ENCODE peak calls at places on chromosomes 12 and 14, in five cellular contexts. One of them, this sample, is unnamed.

GRCh38 chr12:101792046-101792931 is 38.5 kb downstream of the GNPTAB start:
- DNase-seq in tibial nerve: no peak
- DNase-seq in fibroblast of lung: no peak
- DNase-seq in DND-41: no peak
- DNase-seq in esophagus muscularis mucosa: no peak
- DNase-seq in this sample: no peak

GRCh38 chr12:100083308-100083707 is 59.4 kb downstream of the BLTP3B start:
- DNase-seq in DND-41: no peak
- DNase-seq in fibroblast of lung: no peak
- DNase-seq in esophagus muscularis mucosa: no peak
- DNase-seq in tibial nerve: no peak
- DNase-seq in this sample: no peak

GRCh38 chr14:85038526-85038925 is 491.4 kb upstream of the FLRT2 start:
- DNase-seq in fibroblast of lung: no peak
- DNase-seq in tibial nerve: no peak
- DNase-seq in DND-41: no peak
- DNase-seq in esophagus muscularis mucosa: no peak
- DNase-seq in this sample: no peak

GRCh38 chr14:104568620-104569019 is 10.9 kb upstream of the C14orf180 start:
- DNase-seq in fibroblast of lung: no peak
- DNase-seq in tibial nerve: no peak
- DNase-seq in DND-41: no peak
- DNase-seq in esophagus muscularis mucosa: no peak
- DNase-seq in this sample: no peak

GRCh38 chr12:98780261-98780660 is 135.2 kb downstream of the APAF1 start:
- DNase-seq in fibroblast of lung: peak; percentile 56
- DNase-seq in esophagus muscularis mucosa: no peak
- DNase-seq in DND-41: no peak
- DNase-seq in tibial nerve: no peak
- DNase-seq in this sample: no peak

GRCh38 chr12:122423258-122424165 is 1.0 kb upstream of the CLIP1 start:
- DNase-seq in DND-41: no peak
- DNase-seq in tibial nerve: no peak
- DNase-seq in esophagus muscularis mucosa: peak; percentile 92
- DNase-seq in fibroblast of lung: peak; percentile 67
- DNase-seq in this sample: no peak

GRCh38 chr14:58332514-58332913 is 34.2 kb downstream of the ARID4A start:
- DNase-seq in esophagus muscularis mucosa: no peak
- DNase-seq in tibial nerve: no peak
- DNase-seq in fibroblast of lung: no peak
- DNase-seq in DND-41: no peak
- DNase-seq in this sample: no peak

GRCh38 chr14:102571043-102571442 is 21.4 kb upstream of the RCOR1 start:
- DNase-seq in DND-41: no peak
- DNase-seq in esophagus muscularis mucosa: no peak
- DNase-seq in tibial nerve: no peak
- DNase-seq in fibroblast of lung: no peak
- DNase-seq in this sample: no peak

GRCh38 chr12:3559601-3560294 is 68.7 kb downstream of the PRMT8 start:
- DNase-seq in DND-41: no peak
- DNase-seq in fibroblast of lung: no peak
- DNase-seq in tibial nerve: no peak
- DNase-seq in esophagus muscularis mucosa: no peak
- DNase-seq in this sample: no peak

GRCh38 chr12:96368233-96368632 is 32.0 kb downstream of the CDK17 start:
- DNase-seq in DND-41: no peak
- DNase-seq in esophagus muscularis mucosa: no peak
- DNase-seq in tibial nerve: no peak
- DNase-seq in fibroblast of lung: peak; percentile 24
- DNase-seq in this sample: no peak

GRCh38 chr12:100555722-100556121 is 17.8 kb upstream of the GAS2L3 start:
- DNase-seq in fibroblast of lung: no peak
- DNase-seq in tibial nerve: no peak
- DNase-seq in esophagus muscularis mucosa: no peak
- DNase-seq in DND-41: no peak
- DNase-seq in this sample: no peak

GRCh38 chr14:97408937-97409860 is 612.0 kb downstream of the VRK1 start:
- DNase-seq in esophagus muscularis mucosa: no peak
- DNase-seq in fibroblast of lung: no peak
- DNase-seq in DND-41: peak; percentile 52
- DNase-seq in tibial nerve: no peak
- DNase-seq in this sample: peak; percentile 53

GRCh38 chr14:75009176-75009575 is 6.5 kb downstream of the EIF2B2 start:
- DNase-seq in fibroblast of lung: no peak
- DNase-seq in DND-41: no peak
- DNase-seq in esophagus muscularis mucosa: no peak
- DNase-seq in tibial nerve: no peak
- DNase-seq in this sample: no peak

GRCh38 chr12:15428632-15429031 is 106.3 kb downstream of the PTPRO start:
- DNase-seq in fibroblast of lung: peak; percentile 3
- DNase-seq in esophagus muscularis mucosa: no peak
- DNase-seq in DND-41: no peak
- DNase-seq in tibial nerve: no peak
- DNase-seq in this sample: no peak

GRCh38 chr12:20183563-20183962 is 184.8 kb upstream of the PDE3A start:
- DNase-seq in tibial nerve: no peak
- DNase-seq in esophagus muscularis mucosa: no peak
- DNase-seq in fibroblast of lung: peak; percentile 67
- DNase-seq in DND-41: no peak
- DNase-seq in this sample: no peak

GRCh38 chr12:114687802-114688201 is 3.8 kb upstream of the TBX3 start:
- DNase-seq in fibroblast of lung: no peak
- DNase-seq in DND-41: no peak
- DNase-seq in tibial nerve: no peak
- DNase-seq in esophagus muscularis mucosa: no peak
- DNase-seq in this sample: no peak

GRCh38 chr14:104863131-104863862 is 1.8 kb upstream of the CEP170B start:
- DNase-seq in tibial nerve: no peak
- DNase-seq in fibroblast of lung: no peak
- DNase-seq in esophagus muscularis mucosa: no peak
- DNase-seq in DND-41: no peak
- DNase-seq in this sample: no peak

GRCh38 chr12:50581226-50582184 is 76.7 kb downstream of the DIP2B start:
- DNase-seq in fibroblast of lung: peak; percentile 98
- DNase-seq in DND-41: no peak
- DNase-seq in esophagus muscularis mucosa: no peak
- DNase-seq in tibial nerve: no peak
- DNase-seq in this sample: no peak

GRCh38 chr14:104593241-104593701 is 11.3 kb downstream of the TMEM179 start:
- DNase-seq in esophagus muscularis mucosa: no peak
- DNase-seq in DND-41: no peak
- DNase-seq in fibroblast of lung: no peak
- DNase-seq in tibial nerve: no peak
- DNase-seq in this sample: no peak

GRCh38 chr14:100834441-100835277 is 8.7 kb downstream of the MEG3 start:
- DNase-seq in esophagus muscularis mucosa: no peak
- DNase-seq in DND-41: no peak
- DNase-seq in fibroblast of lung: no peak
- DNase-seq in tibial nerve: no peak
- DNase-seq in this sample: no peak

GRCh38 chr12:88063375-88063774 is 34.2 kb upstream of the C12orf50 start:
- DNase-seq in fibroblast of lung: peak; percentile 31
- DNase-seq in tibial nerve: no peak
- DNase-seq in DND-41: no peak
- DNase-seq in esophagus muscularis mucosa: no peak
- DNase-seq in this sample: peak; percentile 24

GRCh38 chr14:69034612-69035262 is 55.6 kb upstream of the ACTN1 start:
- DNase-seq in fibroblast of lung: peak; percentile 76
- DNase-seq in tibial nerve: no peak
- DNase-seq in DND-41: no peak
- DNase-seq in esophagus muscularis mucosa: no peak
- DNase-seq in this sample: no peak

GRCh38 chr14:42335918-42336317 is 729.2 kb downstream of the LRFN5 start:
- DNase-seq in fibroblast of lung: no peak
- DNase-seq in DND-41: no peak
- DNase-seq in tibial nerve: no peak
- DNase-seq in esophagus muscularis mucosa: no peak
- DNase-seq in this sample: no peak

GRCh38 chr14:100144996-100145646 is 14.3 kb downstream of the DEGS2 start:
- DNase-seq in esophagus muscularis mucosa: no peak
- DNase-seq in fibroblast of lung: no peak
- DNase-seq in tibial nerve: no peak
- DNase-seq in DND-41: no peak
- DNase-seq in this sample: no peak

GRCh38 chr14:94867931-94868597 is 98.2 kb upstream of the GSC start:
- DNase-seq in fibroblast of lung: peak; percentile 50
- DNase-seq in tibial nerve: no peak
- DNase-seq in DND-41: no peak
- DNase-seq in esophagus muscularis mucosa: no peak
- DNase-seq in this sample: no peak

GRCh38 chr14:23364164-23364571 is 804 bp downstream of the EFS start:
- DNase-seq in esophagus muscularis mucosa: no peak
- DNase-seq in tibial nerve: peak; percentile 36
- DNase-seq in DND-41: no peak
- DNase-seq in fibroblast of lung: peak; percentile 12
- DNase-seq in this sample: no peak

DNA sequence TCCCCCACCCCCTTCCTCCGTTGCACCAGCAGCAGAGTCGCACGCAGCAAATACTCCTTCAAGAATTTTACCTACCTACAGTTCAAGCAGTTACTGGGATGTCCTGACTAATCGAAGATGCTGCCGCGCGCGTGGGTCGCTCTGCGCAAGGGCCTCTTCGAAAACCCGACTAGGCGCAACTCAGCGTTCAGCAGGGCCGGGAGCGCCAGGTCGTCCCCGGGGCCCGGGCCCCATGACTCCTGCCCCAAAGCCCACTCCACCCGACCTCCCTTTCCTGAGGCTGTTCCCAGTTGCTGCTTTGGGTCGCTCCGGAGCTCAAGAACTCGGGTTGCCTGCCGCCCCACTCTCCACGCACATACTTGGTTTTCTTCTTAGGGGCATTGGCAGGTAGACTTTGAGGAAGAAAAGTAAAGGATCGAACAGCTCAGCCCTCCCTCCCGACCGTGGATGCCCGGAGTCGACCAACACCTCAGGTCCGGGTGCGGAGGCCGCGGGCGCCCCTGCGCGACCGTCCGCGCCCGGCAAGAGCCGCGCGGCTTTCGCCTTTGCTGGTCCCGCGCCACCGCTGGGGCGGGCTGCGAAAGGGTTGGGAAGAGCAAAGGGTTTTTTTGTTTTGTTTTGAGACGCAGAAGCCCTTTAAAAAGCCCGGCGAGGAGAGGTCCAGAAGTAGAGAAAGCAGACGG is 1.9 kb downstream of the BMP4 start:
- DNase-seq in esophagus muscularis mucosa: no peak
- DNase-seq in tibial nerve: no peak
- DNase-seq in DND-41: no peak
- DNase-seq in fibroblast of lung: peak; percentile 45
- DNase-seq in this sample: peak; percentile 33
- TF ChIP-seq CTCF in esophagus muscularis mucosa: no peak
- TF ChIP-seq CTCF in tibial nerve: no peak
- TF ChIP-seq CTCF in DND-41: no peak
- TF ChIP-seq CTCF in fibroblast of lung: no peak
- TF ChIP-seq CTCF in this sample: peak; percentile 4

DNA sequence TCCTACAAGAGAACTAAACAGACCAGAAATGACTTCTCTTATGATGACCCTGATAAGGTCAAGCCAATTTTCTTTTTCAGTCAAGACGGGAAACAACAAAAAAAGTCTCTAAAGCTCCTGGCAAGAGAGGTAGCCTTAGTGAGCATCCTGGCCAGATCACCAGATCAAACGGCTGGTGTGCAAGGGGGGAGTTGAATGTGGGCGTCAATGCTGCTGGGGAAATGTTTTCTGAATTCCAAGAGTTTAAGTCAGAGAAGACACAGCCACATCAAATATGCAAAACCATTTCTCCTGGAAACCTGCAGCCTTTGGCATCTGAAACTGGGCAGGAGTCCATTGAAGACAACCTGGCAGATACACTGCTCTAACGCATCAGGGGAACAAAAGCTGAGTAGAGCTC is 16.0 kb upstream of the SELPLG start:
- DNase-seq in esophagus muscularis mucosa: no peak
- DNase-seq in fibroblast of lung: peak; percentile 98
- DNase-seq in tibial nerve: no peak
- DNase-seq in DND-41: no peak
- DNase-seq in this sample: no peak
- H3K36me3 ChIP-seq in esophagus muscularis mucosa: peaks cover 79% of the 10 kb centered on the region
- H3K36me3 ChIP-seq in fibroblast of lung: peaks cover 29% of the 10 kb centered on the region
- H3K36me3 ChIP-seq in tibial nerve: peaks cover 75% of the 10 kb centered on the region
- H3K36me3 ChIP-seq in DND-41: peaks cover 93% of the 10 kb centered on the region
- H3K36me3 ChIP-seq in this sample: peaks cover 19% of the 10 kb centered on the region

DNA sequence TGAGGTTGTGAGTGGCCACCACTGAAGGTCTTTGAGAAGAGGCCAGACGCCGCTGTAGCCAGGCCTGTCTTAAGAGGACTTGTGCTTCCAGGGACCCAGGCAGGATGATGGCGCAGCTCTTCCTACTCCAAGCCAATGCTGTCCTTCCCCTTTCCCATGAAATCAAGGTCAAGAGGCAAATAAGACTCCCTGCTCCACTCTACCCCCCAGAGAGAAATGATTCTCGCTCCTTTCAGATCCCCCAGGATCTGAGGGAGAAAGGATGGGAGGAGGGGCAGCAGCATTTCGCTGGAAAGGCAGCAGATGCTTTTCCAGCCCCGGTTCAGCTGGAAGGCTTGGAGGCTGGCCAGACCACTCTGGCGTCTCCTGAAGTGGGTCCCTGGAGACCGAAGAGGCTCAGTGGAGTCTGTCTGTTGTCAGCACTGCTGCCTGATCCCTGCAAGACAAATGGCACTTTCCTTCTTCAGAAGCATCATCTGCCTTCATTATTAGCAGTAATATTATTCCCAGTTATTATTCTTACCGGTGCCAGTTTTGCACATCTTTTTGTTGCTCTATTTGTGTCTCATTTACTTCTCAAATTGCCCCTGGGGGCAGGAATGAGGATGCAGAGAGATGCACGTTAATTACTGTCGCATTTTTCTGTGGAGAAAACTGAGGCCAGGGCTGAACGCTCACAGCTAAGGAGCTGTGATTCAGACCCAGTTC is 51.4 kb downstream of the C14orf132 start:
- DNase-seq in tibial nerve: peak; percentile 32
- DNase-seq in fibroblast of lung: peak; percentile 80
- DNase-seq in esophagus muscularis mucosa: no peak
- DNase-seq in DND-41: no peak
- DNase-seq in this sample: no peak
- TF ChIP-seq CTCF in tibial nerve: no peak
- TF ChIP-seq CTCF in fibroblast of lung: no peak
- TF ChIP-seq CTCF in esophagus muscularis mucosa: no peak
- TF ChIP-seq CTCF in DND-41: no peak
- TF ChIP-seq CTCF in this sample: no peak

GRCh38 chr12:45369065-45369464 is 153.2 kb downstream of the ANO6 start:
- DNase-seq in fibroblast of lung: peak; percentile 70
- DNase-seq in tibial nerve: no peak
- DNase-seq in DND-41: no peak
- DNase-seq in esophagus muscularis mucosa: no peak
- DNase-seq in this sample: no peak

GRCh38 chr12:45362291-45362690 is 146.4 kb downstream of the ANO6 start:
- DNase-seq in DND-41: no peak
- DNase-seq in esophagus muscularis mucosa: no peak
- DNase-seq in tibial nerve: no peak
- DNase-seq in fibroblast of lung: no peak
- DNase-seq in this sample: no peak

DNA sequence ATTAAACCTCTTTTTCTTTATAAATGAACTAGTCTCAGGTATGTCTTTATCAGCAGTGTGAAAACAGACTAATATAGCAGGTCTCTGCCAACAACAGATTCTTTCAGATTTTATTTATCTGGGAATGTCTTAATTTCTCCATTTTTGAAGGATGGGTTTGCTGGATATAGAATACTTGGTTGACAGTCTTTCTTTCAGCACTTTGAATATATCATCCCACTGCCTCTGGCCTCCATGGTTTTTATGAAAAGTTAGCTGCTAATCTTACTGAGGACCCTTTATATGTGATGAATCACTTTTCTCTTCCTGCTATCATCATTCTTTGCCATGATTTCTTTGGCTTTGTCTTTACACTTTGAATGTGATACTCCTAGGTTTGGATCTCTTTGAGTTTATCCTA is 148.0 kb downstream of the ANO6 start:
- DNase-seq in tibial nerve: no peak
- DNase-seq in fibroblast of lung: no peak
- DNase-seq in DND-41: no peak
- DNase-seq in esophagus muscularis mucosa: no peak
- DNase-seq in this sample: no peak
- H3K36me3 ChIP-seq in tibial nerve: peaks cover 37% of the 10 kb centered on the region
- H3K36me3 ChIP-seq in fibroblast of lung: no peaks in the 10 kb centered on the region
- H3K36me3 ChIP-seq in DND-41: peaks cover 64% of the 10 kb centered on the region
- H3K36me3 ChIP-seq in esophagus muscularis mucosa: peaks cover 3% of the 10 kb centered on the region
- H3K36me3 ChIP-seq in this sample: no peaks in the 10 kb centered on the region